ENCODE peak calls at places on chromosomes 3 and 15, in six cellular contexts. F is transverse colon, O is uterus, Y is psoas muscle, E is AG09309, U is ovary. J is an unnamed sample.

GRCh38 chr3:16480861-16481569 is 32.5 kb downstream of the RFTN1 start:
- DNase-seq in U (no peak), E (no peak), F (no peak), O (no peak), Y (no peak), J (peak)

GRCh38 chr3:44048196-44048924 is 193.3 kb upstream of the TOPAZ1 start:
- DNase-seq in Y (no peak), F (no peak), E (no peak), O (no peak), U (no peak), J (no peak)

GRCh38 chr15:95129589-95129988 is 898.2 kb downstream of the MCTP2 start:
- DNase-seq in F (peak), Y (no peak), E (no peak), O (peak), U (peak), J (peak)

GRCh38 chr3:185460719-185461350 is 38.0 kb downstream of the TMEM41A start:
- DNase-seq in Y (no peak), U (no peak), O (no peak), E (no peak), F (no peak), J (no peak)

GRCh38 chr15:48550822-48551525 is 94.5 kb downstream of the FBN1 start:
- DNase-seq in O (no peak), E (no peak), U (no peak), Y (no peak), F (no peak), J (no peak)

GRCh38 chr3:171195686-171196085 is 169.2 kb upstream of the SLC2A2 start:
- DNase-seq in Y (no peak), O (no peak), U (no peak), E (no peak), F (no peak), J (no peak)

GRCh38 chr15:75091814-75092213 is 68.4 kb downstream of the PPCDC start:
- DNase-seq in F (no peak), Y (no peak), O (no peak), E (no peak), U (no peak), J (no peak)

GRCh38 chr15:71333839-71334238 is 218.6 kb downstream of the THSD4 start:
- DNase-seq in F (no peak), Y (no peak), O (no peak), U (no peak), E (peak), J (no peak)

GRCh38 chr3:124599147-124599765 is 131.0 kb upstream of the UMPS start:
- DNase-seq in O (no peak), E (no peak), Y (no peak), U (no peak), F (no peak), J (no peak)

GRCh38 chr15:31158858-31159569 is 57.5 kb upstream of the TRPM1 start:
- DNase-seq in E (no peak), Y (no peak), O (no peak), F (no peak), U (peak), J (no peak)

GRCh38 chr3:52892625-52893311 is 4.6 kb downstream of the STIMATE start:
- DNase-seq in F (no peak), Y (no peak), U (no peak), O (no peak), E (no peak), J (no peak)

GRCh38 chr3:81695302-81695701 is 66.1 kb downstream of the GBE1 start:
- DNase-seq in F (no peak), U (no peak), E (no peak), O (no peak), Y (no peak), J (no peak)

GRCh38 chr3:152268501-152269422 is at the start of gene MBNL1:
- DNase-seq in F (peak), Y (peak), U (peak), E (no peak), O (peak), J (no peak)

GRCh38 chr3:41579861-41580260 is 380.6 kb downstream of the CTNNB1 start:
- DNase-seq in O (no peak), F (no peak), E (no peak), Y (no peak), U (no peak), J (no peak)

GRCh38 chr15:91911878-91912277 is 58.4 kb downstream of the SLCO3A1 start:
- DNase-seq in F (no peak), Y (no peak), U (no peak), E (no peak), O (no peak), J (no peak)

GRCh38 chr15:29904731-29905417 is 82.6 kb upstream of the TJP1 start:
- DNase-seq in U (no peak), O (no peak), Y (no peak), F (no peak), E (no peak), J (no peak)

GRCh38 chr15:64274541-64274940 is 81.4 kb downstream of the CSNK1G1 start:
- DNase-seq in O (no peak), F (no peak), Y (no peak), E (no peak), U (no peak), J (no peak)

GRCh38 chr3:57943525-57944312 is 64.5 kb upstream of the FLNB start:
- DNase-seq in E (no peak), F (no peak), U (peak), Y (no peak), O (no peak), J (no peak)

GRCh38 chr15:30958219-30958618 is 33.2 kb downstream of the MTMR10 start:
- DNase-seq in U (no peak), O (no peak), E (no peak), Y (no peak), F (no peak), J (no peak)

GRCh38 chr3:193870376-193871092 is 265.4 kb upstream of the HES1 start:
- DNase-seq in F (no peak), U (no peak), O (no peak), Y (no peak), E (no peak), J (no peak)

GRCh38 chr15:68821190-68821897 is 649 bp upstream of the ANP32A start:
- DNase-seq in O (no peak), F (no peak), E (no peak), U (no peak), Y (no peak), J (no peak)

GRCh38 chr3:70249509-70250160 is 62.8 kb downstream of the MDFIC2 start:
- DNase-seq in O (no peak), E (peak), Y (no peak), F (no peak), U (no peak), J (no peak)

GRCh38 chr3:149214702-149215101 is 6.9 kb downstream of the CP start:
- DNase-seq in Y (no peak), E (no peak), F (no peak), O (no peak), U (no peak), J (no peak)

GRCh38 chr3:25002052-25002451 is 426.0 kb upstream of the RARB start:
- DNase-seq in F (no peak), Y (no peak), U (no peak), O (no peak), E (no peak), J (no peak)

GRCh38 chr15:43886558-43886957 is 59.8 kb downstream of the WDR76 start:
- DNase-seq in Y (no peak), U (no peak), F (no peak), E (no peak), O (no peak), J (no peak)

GRCh38 chr3:180319461-180319860 is 282.5 kb upstream of the TTC14 start:
- DNase-seq in O (no peak), U (no peak), Y (no peak), E (no peak), F (no peak), J (no peak)

GRCh38 chr15:73345658-73346057 is 23.1 kb downstream of the HCN4 start:
- DNase-seq in Y (no peak), E (no peak), F (no peak), U (no peak), O (no peak), J (no peak)

GRCh38 chr15:60583194-60583593 is 104.3 kb upstream of the ICE2 start:
- DNase-seq in O (no peak), Y (no peak), F (no peak), U (no peak), E (no peak), J (no peak)

GRCh38 chr15:49902791-49903481 is 216.1 kb downstream of the ATP8B4 start:
- DNase-seq in F (no peak), O (no peak), Y (no peak), U (no peak), E (peak), J (peak)

GRCh38 chr3:141330235-141330634 is 38.1 kb upstream of the ZBTB38 start:
- DNase-seq in Y (no peak), F (no peak), U (no peak), E (no peak), O (no peak), J (no peak)

GRCh38 chr3:10707089-10707983 is 108.7 kb upstream of the SLC6A11 start:
- DNase-seq in U (no peak), O (no peak), E (no peak), Y (no peak), F (no peak), J (no peak)

GRCh38 chr3:39850707-39851014 is 41.3 kb downstream of the MYRIP start:
- DNase-seq in Y (no peak), U (no peak), F (no peak), E (no peak), O (no peak), J (no peak)

GRCh38 chr3:73060302-73060723 is 1.1 kb upstream of the EBLN2 start:
- DNase-seq in Y (no peak), U (no peak), O (no peak), F (no peak), E (peak), J (peak)

GRCh38 chr3:67067251-67067650 is 69.1 kb downstream of the KBTBD8 start:
- DNase-seq in E (no peak), O (no peak), U (no peak), F (no peak), Y (no peak), J (no peak)

GRCh38 chr3:124315215-124316033 is 323.5 kb upstream of the ROPN1 start:
- DNase-seq in F (no peak), O (no peak), Y (no peak), U (no peak), E (peak), J (no peak)

GRCh38 chr3:22176911-22177310 is 425.9 kb upstream of the ZNF385D start:
- DNase-seq in F (no peak), U (no peak), O (no peak), E (no peak), Y (no peak), J (no peak)

GRCh38 chr15:98126326-98127090 is 166.0 kb downstream of the ARRDC4 start:
- DNase-seq in E (no peak), F (no peak), Y (no peak), O (no peak), U (no peak), J (no peak)

GRCh38 chr3:129745253-129745652 is 138.8 kb upstream of the PLXND1 start:
- DNase-seq in E (no peak), U (no peak), Y (no peak), F (peak), O (no peak), J (no peak)

GRCh38 chr3:193772389-193772788 is 179.4 kb downstream of the OPA1 start:
- DNase-seq in F (no peak), Y (no peak), E (no peak), U (no peak), O (no peak), J (no peak)

GRCh38 chr3:193930247-193930646 is 205.7 kb upstream of the HES1 start:
- DNase-seq in Y (no peak), U (no peak), O (no peak), E (no peak), F (no peak), J (no peak)

GRCh38 chr3:155556531-155556930 is 188.3 kb downstream of the PLCH1 start:
- DNase-seq in F (no peak), U (no peak), O (no peak), Y (no peak), E (no peak), J (no peak)

GRCh38 chr3:155550386-155550785 is 194.5 kb downstream of the PLCH1 start:
- DNase-seq in F (no peak), E (no peak), U (no peak), Y (no peak), O (no peak), J (no peak)

GRCh38 chr3:155553800-155554199 is 191.1 kb downstream of the PLCH1 start:
- DNase-seq in U (no peak), Y (no peak), O (no peak), F (no peak), E (no peak), J (no peak)

GRCh38 chr3:155555479-155556065 is 189.3 kb downstream of the PLCH1 start:
- DNase-seq in Y (no peak), U (no peak), O (no peak), F (no peak), E (no peak), J (no peak)

DNA sequence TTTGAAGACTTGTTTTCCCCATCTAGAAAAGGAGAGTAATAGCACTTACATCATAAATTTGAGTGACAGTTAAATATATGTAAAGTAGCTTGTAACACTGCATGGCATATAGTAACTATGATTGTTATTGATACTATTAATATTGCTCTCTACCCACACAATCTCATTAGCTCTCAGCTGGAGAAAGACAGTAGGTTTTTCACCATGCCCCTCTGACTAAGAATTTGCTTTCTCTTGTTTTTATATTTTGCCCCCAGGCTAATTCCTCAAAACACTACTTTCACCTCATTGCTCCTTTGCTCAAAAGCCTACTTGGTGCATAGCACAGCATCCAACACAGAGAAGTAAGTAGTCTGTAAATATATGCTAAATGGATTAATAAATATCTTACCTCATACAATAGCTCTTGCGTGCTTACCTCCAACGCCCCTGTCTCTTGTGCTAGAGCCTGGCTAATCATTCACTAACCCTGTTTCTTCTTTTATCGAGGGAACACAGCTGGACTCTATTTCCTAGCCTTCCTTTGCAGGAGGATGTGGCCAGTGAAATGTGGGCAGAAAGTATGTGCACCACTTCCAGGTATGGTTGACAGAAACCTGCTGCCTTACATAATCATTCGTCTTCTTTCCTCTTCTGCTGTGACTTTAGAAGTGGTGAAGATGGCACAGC is 190.0 kb downstream of the PLCH1 start:
- DNase-seq in U (no peak), O (no peak), E (no peak), Y (no peak), F (no peak), J (no peak)
- H3K4me3 ChIP-seq in U (no peak), O (no peak), E (no peak), Y (no peak), F (no peak), J (no peak)

GRCh38 chr15:59562787-59563186 is 48.8 kb upstream of the GCNT3 start:
- DNase-seq in U (no peak), O (no peak), Y (no peak), F (no peak), E (no peak), J (no peak)
- TF ChIP-seq CTCF in U (no peak), O (no peak), Y (no peak), F (no peak), E (no peak), J (peak)

GRCh38 chr15:42510258-42511009 is 15.0 kb downstream of the SNAP23 start:
- DNase-seq in O (no peak), F (no peak), U (no peak), Y (no peak), E (no peak), J (no peak)
- H3K4me3 ChIP-seq in O (no peak), F (no peak), U (no peak), Y (no peak), E (no peak), J (no peak)

GRCh38 chr15:90873998-90874605 is 5.7 kb downstream of the FURIN start:
- DNase-seq in F (peak), U (no peak), E (no peak), O (no peak), Y (no peak), J (no peak)

GRCh38 chr15:90871716-90872480 is 3.5 kb downstream of the FURIN start:
- DNase-seq in U (peak), Y (no peak), E (no peak), F (peak), O (peak), J (no peak)

GRCh38 chr15:90875549-90875981 is 7.2 kb downstream of the FURIN start:
- DNase-seq in O (no peak), F (no peak), E (no peak), U (no peak), Y (no peak), J (no peak)

GRCh38 chr15:90872481-90873184 is 4.2 kb downstream of the FURIN start:
- DNase-seq in F (no peak), U (no peak), O (peak), Y (no peak), E (peak), J (no peak)

DNA sequence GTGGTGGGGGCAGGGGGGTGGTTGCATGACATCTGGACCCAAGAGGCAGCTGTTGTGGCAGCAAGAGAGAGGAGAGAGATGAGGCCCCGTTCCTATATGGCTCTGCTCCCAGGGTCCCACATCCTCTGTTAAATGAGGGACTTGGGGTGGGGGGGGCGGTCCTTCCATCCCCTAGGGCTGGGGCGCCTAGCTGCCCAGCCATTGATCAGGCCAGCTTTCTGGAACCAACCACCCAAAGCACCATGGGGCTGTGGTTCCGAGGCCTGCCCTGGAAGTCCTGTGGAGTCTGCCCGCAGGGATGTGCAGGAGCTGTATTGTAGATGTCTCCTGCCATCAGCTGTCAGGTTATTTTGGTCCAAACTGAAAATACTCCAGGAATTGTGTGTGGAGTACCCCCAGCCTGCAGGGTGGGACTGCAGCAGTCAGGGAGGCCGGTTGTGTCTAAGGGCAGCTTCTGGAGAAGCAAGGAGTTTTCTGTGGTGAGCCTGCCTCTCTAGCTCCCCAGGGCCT is 5.2 kb downstream of the FURIN start:
- DNase-seq in F (no peak), O (no peak), Y (no peak), U (no peak), E (no peak), J (no peak)
- TF ChIP-seq CTCF in F (no peak), O (no peak), Y (no peak), U (no peak), E (no peak), J (no peak)

GRCh38 chr3:3783675-3784074 is 15.6 kb upstream of the LRRN1 start:
- DNase-seq in F (no peak), Y (no peak), O (no peak), E (no peak), U (no peak), J (no peak)
- H3K4me3 ChIP-seq in F (no peak), Y (no peak), O (no peak), E (no peak), U (no peak), J (no peak)